ENCODE peak calls at places on chromosomes 12 and 14, in four cellular contexts. N is left ventricle myocardium inferior; W is pancreas; M is stimulated activated CD8-positive, alpha-beta memory T cell treated with anti-CD3 and anti-CD28 coated beads, Interleukin-15, amount 100 ng/mL, for 1 hour. P is an unnamed sample.

GRCh38 chr14:91261115-91261514 is 16.6 kb upstream of the GPR68 start:
- DNase-seq in N (no peak), W (no peak), M (no peak), P (no peak)

GRCh38 chr12:22624573-22624907 is 431 bp upstream of the ETNK1 start:
- DNase-seq in N (no peak), W (no peak), M (no peak), P (no peak)

GRCh38 chr12:67069451-67070306 is 199.5 kb upstream of the CAND1 start:
- DNase-seq in N (peak; percentile 28), W (peak; percentile 44), M (no peak), P (peak; percentile 58)

GRCh38 chr14:89841855-89842254 is 112.7 kb downstream of the EFCAB11 start:
- DNase-seq in N (no peak), W (no peak), M (no peak), P (no peak)

GRCh38 chr14:90632868-90633267 is 183.4 kb downstream of the TTC7B start:
- DNase-seq in N (no peak), W (no peak), M (no peak), P (no peak)

GRCh38 chr12:46774011-46774633 is 51.7 kb downstream of the SLC38A4 start:
- DNase-seq in N (no peak), W (no peak), M (no peak), P (no peak)

GRCh38 chr12:16349132-16349463 is 1.7 kb downstream of the MGST1 start:
- DNase-seq in N (peak; percentile 66), W (peak; percentile 69), M (no peak), P (no peak)

GRCh38 chr12:121061831-121062230 is 22.8 kb upstream of the OASL start:
- DNase-seq in N (no peak), W (no peak), M (no peak), P (no peak)

GRCh38 chr12:32921397-32921796 is 24.8 kb upstream of the PKP2 start:
- DNase-seq in N (no peak), W (no peak), M (no peak), P (no peak)

GRCh38 chr14:100802766-100803693 is 22.9 kb upstream of the MEG3 start:
- DNase-seq in N (no peak), W (no peak), M (no peak), P (no peak)

GRCh38 chr12:127284021-127284420 is 982.9 kb upstream of the TMEM132C start:
- DNase-seq in N (no peak), W (no peak), M (no peak), P (no peak)

GRCh38 chr12:48956279-48957140 is 777 bp downstream of the ARF3 start:
- DNase-seq in N (peak; percentile 85), W (peak; percentile 53), M (no peak), P (peak; percentile 89)

GRCh38 chr12:85920324-85920947 is 46.3 kb downstream of the NTS start:
- DNase-seq in N (no peak), W (no peak), M (no peak), P (peak; percentile 45)

GRCh38 chr14:74962059-74962458 is 6.7 kb upstream of the PGF start:
- DNase-seq in N (no peak), W (no peak), M (no peak), P (no peak)

GRCh38 chr14:89625208-89625987 is 208.4 kb upstream of the FOXN3 start:
- DNase-seq in N (peak; percentile 47), W (peak; percentile 27), M (no peak), P (peak; percentile 81)

GRCh38 chr14:32078030-32078793 is 1.1 kb downstream of the ARHGAP5 start:
- DNase-seq in N (peak; percentile 33), W (peak; percentile 19), M (no peak), P (peak; percentile 19)

GRCh38 chr14:37051680-37052079 is 120.7 kb downstream of the SLC25A21 start:
- DNase-seq in N (no peak), W (peak; percentile 37), M (no peak), P (no peak)

GRCh38 chr12:102534899-102535298 is 54.5 kb upstream of the IGF1 start:
- DNase-seq in N (no peak), W (no peak), M (no peak), P (no peak)

GRCh38 chr14:35286707-35287106 is 5.5 kb upstream of the PSMA6 start:
- DNase-seq in N (no peak), W (no peak), M (no peak), P (no peak)

GRCh38 chr14:52185178-52185577 is 82.3 kb upstream of the PTGDR start:
- DNase-seq in N (no peak), W (no peak), M (no peak), P (no peak)

GRCh38 chr12:50082644-50083043 is 2.5 kb upstream of the SMARCD1 start:
- DNase-seq in N (no peak), W (no peak), M (no peak), P (no peak)

GRCh38 chr14:64506751-64507150 is 2.2 kb downstream of the ZBTB1 start:
- DNase-seq in N (no peak), W (no peak), M (no peak), P (no peak)

GRCh38 chr14:50954811-50955372 is 10.6 kb upstream of the PYGL start:
- DNase-seq in N (no peak), W (no peak), M (no peak), P (peak; percentile 58)

GRCh38 chr12:105596731-105597130 is 266.2 kb downstream of the C12orf75 start:
- DNase-seq in N (no peak), W (no peak), M (no peak), P (no peak)

GRCh38 chr12:54135621-54136027 is 53.2 kb downstream of the SMUG1 start:
- DNase-seq in N (no peak), W (no peak), M (no peak), P (no peak)

GRCh38 chr12:84772281-84772680 is 140.3 kb downstream of the SLC6A15 start:
- DNase-seq in N (no peak), W (no peak), M (no peak), P (no peak)

GRCh38 chr14:86003998-86004397 is 474.1 kb downstream of the FLRT2 start:
- DNase-seq in N (no peak), W (no peak), M (no peak), P (no peak)

GRCh38 chr14:102451064-102451352 is 58.6 kb downstream of the ANKRD9 start:
- DNase-seq in N (peak; percentile 44), W (no peak), M (no peak), P (no peak)

GRCh38 chr12:32390572-32391219 is 8.7 kb upstream of the FGD4 start:
- DNase-seq in N (peak; percentile 25), W (peak; percentile 35), M (no peak), P (no peak)

GRCh38 chr12:14327717-14328116 is 37.8 kb upstream of the ATF7IP start:
- DNase-seq in N (no peak), W (no peak), M (no peak), P (no peak)

GRCh38 chr14:81625343-81625742 is 91.7 kb upstream of the SEL1L start:
- DNase-seq in N (no peak), W (no peak), M (no peak), P (peak; percentile 38)

GRCh38 chr12:131135786-131136538 is 182.3 kb downstream of the ADGRD1 start:
- DNase-seq in N (no peak), W (no peak), M (no peak), P (no peak)

GRCh38 chr14:77791225-77791600 is 8.7 kb upstream of the ADCK1 start:
- DNase-seq in N (no peak), W (no peak), M (no peak), P (no peak)

GRCh38 chr12:54945082-54945481 is 39.5 kb downstream of the TESPA1 start:
- DNase-seq in N (no peak), W (no peak), M (no peak), P (no peak)